ENCODE peak calls at places on chromosomes 11 and 22, in nine cellular contexts. N is Peyer's patch, J is right lobe of liver, U is caudate nucleus, S is adrenal gland, G is H9, A is esophagus squamous epithelium, B is stomach, W is IMR-90. D is an unnamed sample.
A peak's percentile ranks its signal among the peaks of the same experiment; 100 is the strongest.

GRCh38 chr11:70509476-70509875 is 111.1 kb downstream of the CTTN start:
- DNase-seq in N (peak; percentile 30), J (peak; percentile 8), U (no peak), S (no peak), G (peak; percentile 30), A (no peak), B (no peak), W (no peak), D (no peak)

GRCh38 chr11:111329306-111330204 is 31.2 kb downstream of the POU2AF3 start:
- DNase-seq in N (no peak), J (no peak), U (no peak), S (peak; percentile 66), G (no peak), A (no peak), B (no peak), W (no peak), D (peak; percentile 71)

GRCh38 chr22:40055143-40055926 is 60.6 kb downstream of the FAM83F start:
- DNase-seq in N (no peak), J (no peak), U (no peak), S (no peak), G (no peak), A (no peak), B (no peak), W (no peak), D (no peak)

GRCh38 chr11:76297143-76297542 is 83.8 kb downstream of the THAP12 start:
- DNase-seq in N (no peak), J (no peak), U (no peak), S (no peak), G (no peak), A (no peak), B (no peak), W (no peak), D (no peak)

GRCh38 chr11:61164610-61165424 is 3.6 kb upstream of the VPS37C start:
- DNase-seq in N (no peak), J (no peak), U (no peak), S (no peak), G (no peak), A (no peak), B (peak; percentile 35), W (no peak), D (no peak)

GRCh38 chr22:50622723-50623327 is 5.1 kb downstream of the ARSA start:
- DNase-seq in N (peak; percentile 95), J (peak; percentile 78), U (no peak), S (no peak), G (peak; percentile 41), A (no peak), B (peak; percentile 92), W (no peak), D (peak; percentile 96)

GRCh38 chr11:92870241-92870826 is 99.1 kb upstream of the MTNR1B start:
- DNase-seq in N (no peak), J (no peak), U (no peak), S (no peak), G (no peak), A (no peak), B (no peak), W (peak; percentile 30), D (no peak)

GRCh38 chr11:96105197-96105895 is 181.4 kb upstream of the MTMR2 start:
- DNase-seq in N (no peak), J (no peak), U (no peak), S (no peak), G (no peak), A (no peak), B (no peak), W (no peak), D (no peak)

GRCh38 chr11:103773059-103773458 is 263.4 kb upstream of the DDI1 start:
- DNase-seq in N (no peak), J (no peak), U (no peak), S (no peak), G (no peak), A (no peak), B (no peak), W (peak; percentile 83), D (no peak)

GRCh38 chr11:116853461-116854073 is 16.1 kb upstream of the APOA1 start:
- DNase-seq in N (no peak), J (no peak), U (no peak), S (peak; percentile 19), G (no peak), A (no peak), B (peak; percentile 53), W (peak; percentile 96), D (no peak)

GRCh38 chr11:32379714-32380113 is 55.6 kb downstream of the WT1 start:
- DNase-seq in N (no peak), J (no peak), U (no peak), S (no peak), G (no peak), A (no peak), B (no peak), W (no peak), D (no peak)

GRCh38 chr22:24162377-24162927 is 18.8 kb upstream of the SUSD2 start:
- DNase-seq in N (no peak), J (no peak), U (no peak), S (no peak), G (no peak), A (no peak), B (no peak), W (no peak), D (no peak)

GRCh38 chr11:27718853-27719574 is 18.8 kb upstream of the BDNF start:
- DNase-seq in N (no peak), J (peak; percentile 19), U (no peak), S (peak; percentile 53), G (peak; percentile 72), A (no peak), B (no peak), W (peak; percentile 65), D (no peak)

GRCh38 chr11:64017950-64018224 is 17.8 kb upstream of the FLRT1 start:
- DNase-seq in N (no peak), J (no peak), U (no peak), S (no peak), G (no peak), A (no peak), B (no peak), W (no peak), D (no peak)

GRCh38 chr11:31817054-31817620 is 6.0 kb upstream of the PAX6 start:
- DNase-seq in N (peak; percentile 48), J (no peak), U (no peak), S (no peak), G (no peak), A (no peak), B (no peak), W (no peak), D (no peak)

GRCh38 chr11:17504330-17505107 is 27.9 kb upstream of the ABCC8 start:
- DNase-seq in N (peak; percentile 83), J (peak; percentile 84), U (peak; percentile 47), S (peak; percentile 93), G (peak; percentile 72), A (peak; percentile 13), B (peak; percentile 90), W (peak; percentile 57), D (peak; percentile 90)

GRCh38 chr11:910044-910588 is 494 bp downstream of the CHID1 start:
- DNase-seq in N (no peak), J (peak; percentile 42), U (no peak), S (no peak), G (no peak), A (no peak), B (no peak), W (no peak), D (no peak)

GRCh38 chr22:36584666-36585065 is 55.7 kb upstream of the EIF3D start:
- DNase-seq in N (no peak), J (no peak), U (no peak), S (no peak), G (no peak), A (no peak), B (no peak), W (no peak), D (no peak)

GRCh38 chr22:27930246-27931060 is 11.4 kb upstream of the PITPNB start:
- DNase-seq in N (no peak), J (no peak), U (no peak), S (no peak), G (no peak), A (no peak), B (no peak), W (peak; percentile 35), D (no peak)

GRCh38 chr11:69707156-69707555 is 3.3 kb upstream of the FGF19 start:
- DNase-seq in N (no peak), J (no peak), U (no peak), S (no peak), G (no peak), A (no peak), B (peak; percentile 34), W (no peak), D (peak; percentile 67)

GRCh38 chr11:44764583-44764982 is 37.8 kb downstream of the TSPAN18 start:
- DNase-seq in N (no peak), J (no peak), U (no peak), S (no peak), G (peak; percentile 8), A (no peak), B (no peak), W (no peak), D (no peak)
- H3K27ac ChIP-seq in N (no peak overlapping the region), J (no peak overlapping the region), U (no peak overlapping the region), S (peak overlapping the region; percentile 92), G (no peak overlapping the region), A (no peak overlapping the region), B (no peak overlapping the region), W (no peak overlapping the region), D (no peak overlapping the region)

DNA sequence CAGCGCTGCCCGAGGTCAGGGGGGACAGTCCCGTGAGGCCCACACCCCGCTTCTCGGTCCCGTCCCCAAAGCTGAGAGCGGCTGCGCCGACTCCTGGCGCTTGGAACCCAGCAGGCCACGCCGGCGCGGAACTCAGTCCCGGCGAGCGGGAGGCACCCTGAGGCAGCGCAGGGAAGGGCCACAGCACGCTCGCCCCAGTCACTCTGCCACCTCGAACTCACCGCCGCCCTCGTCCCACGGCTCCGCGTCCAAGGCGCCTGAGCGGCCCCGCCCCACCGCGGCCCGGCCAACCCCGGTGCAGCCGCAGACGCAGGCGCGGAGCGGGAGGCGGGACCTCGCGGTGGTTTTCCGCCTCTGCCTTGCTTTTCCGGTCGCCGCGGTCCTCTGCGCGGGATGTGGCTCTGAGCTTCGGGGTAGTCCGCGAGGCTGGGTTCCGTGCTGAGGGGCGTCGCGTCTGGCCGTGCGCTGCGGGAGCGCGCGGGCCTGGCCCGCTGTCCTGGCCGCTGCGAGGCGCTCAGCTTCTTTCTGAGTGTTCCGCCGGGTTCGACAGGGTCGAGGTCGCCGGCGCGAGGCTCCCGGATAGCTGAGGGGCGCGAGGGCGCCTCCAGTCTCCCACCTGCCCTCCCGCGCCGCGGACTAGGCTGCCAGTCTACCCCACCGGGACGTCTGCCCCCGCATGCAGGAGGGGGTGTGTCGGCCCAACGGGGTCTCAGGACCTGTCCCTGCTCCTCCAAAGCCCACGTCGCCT is at the start of gene CDPF1:
- DNase-seq in N (peak; percentile 97), J (peak; percentile 96), U (peak; percentile 74), S (peak; percentile 91), G (peak; percentile 83), A (peak; percentile 29), B (peak; percentile 94), W (peak; percentile 75), D (peak; percentile 91)
- H3K27ac ChIP-seq in N (peak within 1 kb of the TSS; percentile 85), J (peak within 1 kb of the TSS; percentile 58), U (peak within 1 kb of the TSS; percentile 86), S (peak within 1 kb of the TSS; percentile 85), G (no peak within 1 kb of the TSS), A (peak within 1 kb of the TSS; percentile 88), B (peak within 1 kb of the TSS; percentile 90), W (peak within 1 kb of the TSS; percentile 91), D (peak within 1 kb of the TSS; percentile 76)

GRCh38 chr11:14270690-14271542 is 88.1 kb downstream of the RRAS2 start:
- DNase-seq in N (no peak), J (no peak), U (no peak), S (no peak), G (no peak), A (no peak), B (no peak), W (no peak), D (no peak)
- H3K27ac ChIP-seq in N (no peak overlapping the region), J (no peak overlapping the region), U (no peak overlapping the region), S (no peak overlapping the region), G (no peak overlapping the region), A (no peak overlapping the region), B (no peak overlapping the region), W (no peak overlapping the region), D (no peak overlapping the region)

GRCh38 chr22:46801826-46802607 is 39.6 kb downstream of the TBC1D22A start:
- DNase-seq in N (peak; percentile 39), J (no peak), U (no peak), S (no peak), G (no peak), A (no peak), B (no peak), W (no peak), D (no peak)
- H3K27ac ChIP-seq in N (no peak overlapping the region), J (no peak overlapping the region), U (no peak overlapping the region), S (no peak overlapping the region), G (no peak overlapping the region), A (no peak overlapping the region), B (no peak overlapping the region), W (no peak overlapping the region), D (no peak overlapping the region)

D was measured in body of pancreas.